ENCODE peak calls at places on chromosome 17, in ten cellular contexts. K is H7, B is AG10803, V is RKO, G is NCI-H69, L is endothelial cell of umbilical vein, C is NCI-H2081, I is lung, Z is esophagus muscularis mucosa, T is AG09309. M is an unnamed sample.

GRCh38 chr17:16374539-16374938 is 6.4 kb upstream of the UBB start:
- DNase-seq in K (no peak), B (no peak), V (no peak), G (no peak), L (no peak), C (no peak), I (no peak), Z (no peak), T (no peak), M (no peak)

GRCh38 chr17:18261146-18261515 is 669 bp downstream of the MIEF2 start:
- DNase-seq in K (peak), B (peak), V (peak), G (no peak), L (peak), C (no peak), I (peak), Z (no peak), T (no peak), M (peak)

GRCh38 chr17:60555786-60556185 is 29.7 kb upstream of the APPBP2 start:
- DNase-seq in K (no peak), B (no peak), V (no peak), G (no peak), L (no peak), C (no peak), I (no peak), Z (no peak), T (no peak), M (no peak)

GRCh38 chr17:43006639-43007551 is at the start of gene IFI35:
- DNase-seq in K (peak), B (peak), V (peak), G (peak), L (peak), C (peak), I (peak), Z (peak), T (no peak), M (peak)

GRCh38 chr17:17351901-17352781 is 49.0 kb downstream of the NT5M start:
- DNase-seq in K (peak), B (no peak), V (peak), G (peak), L (peak), C (no peak), I (no peak), Z (no peak), T (no peak), M (no peak)

GRCh38 chr17:39609416-39610025 is 1.8 kb upstream of the NEUROD2 start:
- DNase-seq in K (no peak), B (no peak), V (no peak), G (no peak), L (no peak), C (no peak), I (no peak), Z (no peak), T (no peak), M (no peak)

GRCh38 chr17:48051278-48051677 is 3.1 kb downstream of the NFE2L1 start:
- DNase-seq in K (no peak), B (no peak), V (no peak), G (peak), L (no peak), C (no peak), I (no peak), Z (no peak), T (no peak), M (no peak)

GRCh38 chr17:20279631-20280030 is 187.7 kb downstream of the LGALS9B start:
- DNase-seq in K (no peak), B (no peak), V (no peak), G (no peak), L (no peak), C (no peak), I (no peak), Z (no peak), T (no peak), M (no peak)

GRCh38 chr17:77581480-77581879 is 377.0 kb upstream of the TNRC6C start:
- DNase-seq in K (no peak), B (peak), V (peak), G (no peak), L (no peak), C (no peak), I (no peak), Z (no peak), T (peak), M (no peak)

M was measured in ureter.